ENCODE peak calls at places on chromosomes 13 and 19, in four cellular contexts. I, L, F and Y are unnamed samples.

GRCh38 chr19:4624733-4625362 is 14.5 kb upstream of the TNFAIP8L1 start:
- DNase-seq in F (peak; percentile 66), I (peak; percentile 64), L (peak; percentile 65), Y (no peak)

GRCh38 chr13:75489502-75490263 is 7.7 kb upstream of the TBC1D4 start:
- DNase-seq in I (no peak), L (no peak), F (peak; percentile 46), Y (no peak)

GRCh38 chr13:77928909-77929308 is 10.3 kb upstream of the EDNRB start:
- DNase-seq in L (no peak), I (no peak), F (no peak), Y (no peak)

GRCh38 chr19:14248578-14249011 is 42.6 kb upstream of the ADGRL1 start:
- DNase-seq in I (no peak), F (no peak), L (no peak), Y (no peak)

GRCh38 chr13:24251525-24251924 is 57.9 kb upstream of the C1QTNF9 start:
- DNase-seq in I (no peak), F (no peak), L (no peak), Y (no peak)

GRCh38 chr13:41018583-41018909 is 570 bp downstream of the ELF1 start:
- DNase-seq in F (no peak), L (no peak), I (no peak), Y (no peak)

GRCh38 chr19:55654833-55655647 is at the start of gene U2AF2:
- DNase-seq in F (peak; percentile 82), I (peak; percentile 96), L (peak; percentile 87), Y (peak; percentile 97)

GRCh38 chr13:28622286-28622685 is 36.6 kb upstream of the POMP start:
- DNase-seq in I (no peak), F (no peak), L (no peak), Y (no peak)

GRCh38 chr13:113613789-113614379 is 29.3 kb downstream of the TFDP1 start:
- DNase-seq in I (no peak), L (no peak), F (no peak), Y (no peak)

GRCh38 chr13:110305949-110306339 is 1.0 kb downstream of the COL4A1 start:
- DNase-seq in F (no peak), I (no peak), L (no peak), Y (no peak)

GRCh38 chr19:6260912-6261636 is 18.7 kb downstream of the MLLT1 start:
- DNase-seq in I (peak; percentile 60), L (no peak), F (peak; percentile 28), Y (peak; percentile 90)

GRCh38 chr13:42574435-42575311 is 721 bp downstream of the TNFSF11 start:
- DNase-seq in F (no peak), I (no peak), L (no peak), Y (no peak)

GRCh38 chr13:105948143-105948542 is 587.3 kb downstream of the EFNB2 start:
- DNase-seq in F (no peak), L (no peak), I (no peak), Y (no peak)

GRCh38 chr13:27962982-27963381 is 6.1 kb downstream of the CDX2 start:
- DNase-seq in F (no peak), L (no peak), I (no peak), Y (no peak)

GRCh38 chr19:1069009-1069779 is 2.2 kb downstream of the ARHGAP45 start:
- DNase-seq in I (no peak), F (no peak), L (no peak), Y (no peak)

GRCh38 chr13:30334663-30335386 is 27.5 kb upstream of the KATNAL1 start:
- DNase-seq in I (peak; percentile 52), F (peak; percentile 80), L (peak; percentile 59), Y (peak; percentile 63)

GRCh38 chr19:56748443-56748842 is 76.9 kb upstream of the ZNF835 start:
- DNase-seq in L (no peak), F (peak; percentile 47), I (no peak), Y (no peak)

DNA sequence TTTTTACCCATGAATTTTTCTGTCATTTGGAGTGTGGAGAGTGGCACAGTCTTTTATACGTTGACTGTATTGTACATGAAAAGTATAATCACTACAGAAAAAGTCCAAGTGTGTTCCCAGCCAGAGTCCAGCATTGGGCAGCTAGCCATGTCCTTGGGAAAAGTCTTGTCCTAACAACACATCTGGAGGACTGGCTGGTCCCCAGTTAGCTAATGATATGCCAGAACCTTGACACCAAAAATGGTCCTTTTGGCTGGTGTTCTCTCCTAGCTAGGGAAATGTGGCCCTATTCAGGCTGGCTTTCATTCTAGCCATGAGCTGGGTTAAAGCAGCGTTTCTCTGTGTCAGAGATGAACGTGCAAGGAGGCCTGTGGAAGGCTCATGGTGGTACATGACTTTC is 98.9 kb downstream of the ESD start:
- DNase-seq in F (no peak), L (no peak), I (no peak), Y (no peak)
- TF ChIP-seq FOSL1 in F (no peak), L (no peak), I (no peak), Y (no peak)

DNA sequence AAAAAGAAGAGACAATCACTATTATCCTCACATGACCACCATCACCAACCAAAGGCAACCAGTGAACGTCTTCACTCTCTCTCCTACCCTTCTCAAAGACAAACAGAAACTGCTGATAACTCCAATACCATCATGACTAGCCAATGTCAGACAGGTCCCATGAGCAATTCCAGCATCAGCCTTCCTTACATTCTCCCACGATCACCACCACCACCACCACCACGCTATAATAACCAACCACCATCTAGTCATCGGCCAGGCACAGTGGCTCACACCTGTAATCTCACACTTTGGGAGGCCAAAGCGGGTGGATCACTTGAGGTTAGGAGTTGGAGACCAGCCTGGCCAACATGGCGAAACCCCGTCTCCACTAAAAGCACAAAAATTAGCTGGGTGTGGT is 3.9 kb downstream of the MYO1F start:
- DNase-seq in F (no peak), L (no peak), I (no peak), Y (no peak)
- H3K27ac ChIP-seq in F (no peak overlapping the region), L (no peak overlapping the region), I (no peak overlapping the region), Y (no peak overlapping the region)

DNA sequence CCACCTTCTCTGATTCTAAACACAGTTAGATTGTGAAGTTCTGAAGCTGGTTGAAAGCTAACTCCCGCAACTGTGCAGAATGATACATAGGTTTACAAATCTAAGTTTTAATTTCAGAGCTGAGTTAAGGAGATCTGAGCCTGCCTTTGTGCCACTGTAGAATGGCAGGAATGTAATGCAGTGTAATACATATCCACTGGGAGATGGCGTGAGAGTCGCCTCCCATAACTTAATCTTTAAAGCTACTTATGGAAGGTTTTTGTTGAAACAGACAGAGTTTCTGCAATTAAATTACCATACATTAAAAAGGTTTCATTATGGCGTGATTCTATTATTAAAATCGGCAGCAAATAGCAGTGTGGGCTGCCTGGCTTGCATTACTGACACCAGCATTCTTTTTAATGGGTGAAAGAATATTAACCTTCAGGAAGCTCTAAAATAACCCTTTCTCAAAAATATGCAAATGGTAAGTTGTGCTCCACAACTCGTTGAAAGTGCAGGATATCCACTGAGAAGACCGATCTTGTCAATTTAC is 257.4 kb downstream of the OLFM4 start:
- DNase-seq in L (no peak), F (no peak), I (no peak), Y (no peak)
- TF ChIP-seq FOSL1 in L (no peak), F (no peak), I (no peak), Y (no peak)

DNA sequence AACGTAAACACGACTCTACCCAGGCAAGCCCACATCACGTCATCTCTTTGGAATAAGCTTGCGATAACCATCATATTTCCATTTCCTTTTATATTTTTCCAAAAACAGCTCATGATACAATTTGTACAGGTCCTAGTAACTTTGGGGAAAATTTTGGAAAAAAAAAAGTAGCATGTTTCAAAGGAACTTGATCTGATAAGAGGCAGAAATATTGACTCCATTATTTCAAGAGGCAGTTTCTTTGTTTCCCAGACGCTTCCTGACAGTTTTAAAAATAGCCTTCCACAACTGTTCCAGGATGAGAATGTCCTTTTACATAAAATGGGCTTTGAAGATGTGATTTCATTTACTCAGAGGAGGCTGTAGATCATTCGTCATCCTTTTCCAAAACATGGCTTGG is 23.1 kb downstream of the KLF2 start:
- DNase-seq in L (no peak), I (no peak), F (no peak), Y (no peak)
- H3K27ac ChIP-seq in L (no peak overlapping the region), I (no peak overlapping the region), F (no peak overlapping the region), Y (no peak overlapping the region)

GRCh38 chr19:46994141-46994686 is 25.4 kb upstream of the NPAS1 start:
- DNase-seq in I (no peak), F (no peak), L (no peak), Y (no peak)

GRCh38 chr19:46988614-46989230 is 30.9 kb upstream of the NPAS1 start:
- DNase-seq in L (no peak), I (no peak), F (no peak), Y (no peak)

GRCh38 chr19:46992699-46993535 is 26.7 kb upstream of the NPAS1 start:
- DNase-seq in F (no peak), I (no peak), L (no peak), Y (no peak)

GRCh38 chr19:46993622-46994021 is 26.0 kb upstream of the NPAS1 start:
- DNase-seq in F (no peak), I (no peak), L (no peak), Y (no peak)

GRCh38 chr19:46990998-46991676 is 28.5 kb upstream of the NPAS1 start:
- DNase-seq in I (peak; percentile 73), F (peak; percentile 64), L (peak; percentile 48), Y (peak; percentile 78)
- TF ChIP-seq FOSL1 in I (no peak), F (no peak), L (no peak), Y (no peak)

DNA sequence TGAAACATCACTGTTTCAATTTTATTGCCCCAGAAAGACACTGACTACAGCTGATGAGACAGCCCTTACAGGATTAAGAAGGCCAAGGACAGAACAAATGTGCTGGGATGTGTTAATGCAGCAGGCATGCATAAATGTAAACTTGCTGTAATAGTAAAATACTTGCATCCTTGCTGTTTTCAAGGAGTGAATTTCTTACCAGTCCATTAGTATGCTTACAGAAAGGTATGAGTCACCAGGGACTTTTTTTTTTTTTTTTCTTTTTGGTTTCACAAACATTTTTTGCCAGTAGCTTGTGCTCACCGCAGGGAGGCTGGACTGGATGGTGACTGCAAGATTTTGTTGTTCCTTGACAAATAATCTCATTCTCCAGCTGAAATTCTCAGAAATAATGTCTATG is 55.1 kb downstream of the GPR180 start:
- DNase-seq in L (no peak), I (peak; percentile 36), F (no peak), Y (no peak)
- H3K27ac ChIP-seq in L (no peak overlapping the region), I (peak overlapping the region; percentile 48), F (no peak overlapping the region), Y (no peak overlapping the region)